ENCODE peak calls at places on chromosome 18, in five cellular contexts. I is activated CD4-positive, alpha-beta T cell treated with anti-CD3 and anti-CD28 coated beads, Interleukin-2, amount 50 U/mL, for 1 hour; U is IMR-90; N is astrocyte; G is tibial nerve. O is an unnamed sample.

GRCh38 chr18:36499938-36500337 is 202.4 kb downstream of the FHOD3 start:
- DNase-seq in G (no peak), I (no peak), N (peak; percentile 60), U (no peak), O (no peak)

GRCh38 chr18:60413944-60414547 is 41.5 kb upstream of the MC4R start:
- DNase-seq in U (peak; percentile 7), I (no peak), N (no peak), G (no peak), O (peak; percentile 41)

GRCh38 chr18:58576641-58577251 is 52.1 kb downstream of the ALPK2 start:
- DNase-seq in U (peak; percentile 76), N (peak; percentile 58), I (no peak), G (no peak), O (no peak)

GRCh38 chr18:55869547-55869946 is 281.6 kb upstream of the TCF4 start:
- DNase-seq in G (no peak), I (no peak), U (no peak), N (no peak), O (no peak)

GRCh38 chr18:66676699-66677098 is 72.8 kb upstream of the CDH19 start:
- DNase-seq in U (no peak), N (no peak), G (no peak), I (no peak), O (no peak)

GRCh38 chr18:5600376-5601071 is 56.7 kb upstream of the EPB41L3 start:
- DNase-seq in U (peak; percentile 28), I (no peak), N (peak; percentile 3), G (no peak), O (peak; percentile 28)

GRCh38 chr18:79921984-79922965 is 29.2 kb downstream of the SLC66A2 start:
- DNase-seq in I (no peak), G (no peak), U (no peak), N (no peak), O (no peak)

GRCh38 chr18:56505971-56506370 is 132.4 kb downstream of the TXNL1 start:
- DNase-seq in I (no peak), N (peak; percentile 23), U (peak; percentile 37), G (no peak), O (no peak)

GRCh38 chr18:26778054-26778393 is 87.5 kb downstream of the AQP4 start:
- DNase-seq in I (no peak), G (no peak), U (no peak), N (no peak), O (no peak)